ENCODE peak calls at places on chromosomes 7 and 10, in six cellular contexts. One of them, this sample, is unnamed. For H3K27me3, the result is how much of the 10 kb centered on the place peaks cover.

GRCh38 chr10:129107525-129107924 is 359.5 kb upstream of the MGMT start:
- DNase-seq in mammary epithelial cell: no peak
- DNase-seq in tibial artery: no peak
- DNase-seq in Panc1: no peak
- DNase-seq in right lobe of liver: no peak
- DNase-seq in breast epithelium: no peak
- DNase-seq in this sample: no peak

GRCh38 chr10:61990761-61991135 is 89.2 kb downstream of the ARID5B start:
- DNase-seq in mammary epithelial cell: no peak
- DNase-seq in tibial artery: no peak
- DNase-seq in Panc1: no peak
- DNase-seq in right lobe of liver: no peak
- DNase-seq in breast epithelium: no peak
- DNase-seq in this sample: no peak

GRCh38 chr10:8617792-8618191 is 563.3 kb downstream of the GATA3 start:
- DNase-seq in mammary epithelial cell: peak
- DNase-seq in tibial artery: no peak
- DNase-seq in Panc1: no peak
- DNase-seq in right lobe of liver: no peak
- DNase-seq in breast epithelium: no peak
- DNase-seq in this sample: no peak

GRCh38 chr7:92797284-92797683 is 39.1 kb downstream of the CDK6 start:
- DNase-seq in mammary epithelial cell: no peak
- DNase-seq in tibial artery: no peak
- DNase-seq in Panc1: no peak
- DNase-seq in right lobe of liver: no peak
- DNase-seq in breast epithelium: no peak
- DNase-seq in this sample: no peak

GRCh38 chr7:55569797-55570196 is 2.5 kb downstream of the VOPP1 start:
- DNase-seq in mammary epithelial cell: no peak
- DNase-seq in tibial artery: no peak
- DNase-seq in Panc1: no peak
- DNase-seq in right lobe of liver: no peak
- DNase-seq in breast epithelium: no peak
- DNase-seq in this sample: no peak

GRCh38 chr7:18993933-18994668 is 123.3 kb downstream of the TWIST1 start:
- DNase-seq in mammary epithelial cell: no peak
- DNase-seq in tibial artery: no peak
- DNase-seq in Panc1: no peak
- DNase-seq in right lobe of liver: no peak
- DNase-seq in breast epithelium: no peak
- DNase-seq in this sample: no peak

GRCh38 chr10:34403512-34403911 is 411.6 kb downstream of the PARD3 start:
- DNase-seq in mammary epithelial cell: peak
- DNase-seq in tibial artery: no peak
- DNase-seq in Panc1: no peak
- DNase-seq in right lobe of liver: no peak
- DNase-seq in breast epithelium: no peak
- DNase-seq in this sample: no peak

GRCh38 chr7:152051968-152052367 is 26.5 kb downstream of the GALNT11 start:
- DNase-seq in mammary epithelial cell: no peak
- DNase-seq in tibial artery: no peak
- DNase-seq in Panc1: no peak
- DNase-seq in right lobe of liver: no peak
- DNase-seq in breast epithelium: no peak
- DNase-seq in this sample: no peak

GRCh38 chr7:50869108-50869716 is 86.5 kb upstream of the GRB10 start:
- DNase-seq in mammary epithelial cell: peak
- DNase-seq in tibial artery: no peak
- DNase-seq in Panc1: peak
- DNase-seq in right lobe of liver: no peak
- DNase-seq in breast epithelium: no peak
- DNase-seq in this sample: no peak

GRCh38 chr7:106588576-106589494 is 72.1 kb downstream of the CCDC71L start:
- DNase-seq in mammary epithelial cell: no peak
- DNase-seq in tibial artery: no peak
- DNase-seq in Panc1: no peak
- DNase-seq in right lobe of liver: no peak
- DNase-seq in breast epithelium: no peak
- DNase-seq in this sample: no peak

GRCh38 chr7:66304536-66304935 is 99.4 kb downstream of the TPST1 start:
- DNase-seq in mammary epithelial cell: no peak
- DNase-seq in tibial artery: no peak
- DNase-seq in Panc1: no peak
- DNase-seq in right lobe of liver: no peak
- DNase-seq in breast epithelium: no peak
- DNase-seq in this sample: no peak

GRCh38 chr10:120184547-120185337 is 272.3 kb upstream of the PLPP4 start:
- DNase-seq in mammary epithelial cell: no peak
- DNase-seq in tibial artery: no peak
- DNase-seq in Panc1: no peak
- DNase-seq in right lobe of liver: no peak
- DNase-seq in breast epithelium: no peak
- DNase-seq in this sample: no peak

GRCh38 chr10:3460420-3461128 is 288.0 kb upstream of the PITRM1 start:
- DNase-seq in mammary epithelial cell: no peak
- DNase-seq in tibial artery: no peak
- DNase-seq in Panc1: no peak
- DNase-seq in right lobe of liver: no peak
- DNase-seq in breast epithelium: no peak
- DNase-seq in this sample: no peak

GRCh38 chr7:102992820-102993531 is 80.2 kb downstream of the LRRC17 start:
- DNase-seq in mammary epithelial cell: peak
- DNase-seq in tibial artery: no peak
- DNase-seq in Panc1: peak
- DNase-seq in right lobe of liver: no peak
- DNase-seq in breast epithelium: no peak
- DNase-seq in this sample: no peak

GRCh38 chr7:1144269-1144771 is 15.7 kb downstream of the ZFAND2A start:
- DNase-seq in mammary epithelial cell: peak
- DNase-seq in tibial artery: peak
- DNase-seq in Panc1: no peak
- DNase-seq in right lobe of liver: peak
- DNase-seq in breast epithelium: no peak
- DNase-seq in this sample: no peak

GRCh38 chr10:48947690-48948418 is 8.2 kb upstream of the LRRC18 start:
- DNase-seq in mammary epithelial cell: no peak
- DNase-seq in tibial artery: peak
- DNase-seq in Panc1: no peak
- DNase-seq in right lobe of liver: no peak
- DNase-seq in breast epithelium: no peak
- DNase-seq in this sample: no peak

GRCh38 chr7:41826641-41827040 is 123.8 kb upstream of the INHBA start:
- DNase-seq in mammary epithelial cell: no peak
- DNase-seq in tibial artery: no peak
- DNase-seq in Panc1: no peak
- DNase-seq in right lobe of liver: no peak
- DNase-seq in breast epithelium: no peak
- DNase-seq in this sample: no peak

GRCh38 chr10:119025776-119026175 is 3.7 kb upstream of the NANOS1 start:
- DNase-seq in mammary epithelial cell: no peak
- DNase-seq in tibial artery: peak
- DNase-seq in Panc1: no peak
- DNase-seq in right lobe of liver: peak
- DNase-seq in breast epithelium: no peak
- DNase-seq in this sample: no peak

GRCh38 chr10:37975407-37975991 is 948 bp downstream of the ZNF25 start:
- DNase-seq in mammary epithelial cell: peak
- DNase-seq in tibial artery: no peak
- DNase-seq in Panc1: no peak
- DNase-seq in right lobe of liver: no peak
- DNase-seq in breast epithelium: no peak
- DNase-seq in this sample: no peak

GRCh38 chr10:18308600-18308999 is 168.4 kb downstream of the CACNB2 start:
- DNase-seq in mammary epithelial cell: no peak
- DNase-seq in tibial artery: peak
- DNase-seq in Panc1: no peak
- DNase-seq in right lobe of liver: no peak
- DNase-seq in breast epithelium: no peak
- DNase-seq in this sample: no peak

GRCh38 chr10:18313626-18314025 is 173.4 kb downstream of the CACNB2 start:
- DNase-seq in mammary epithelial cell: no peak
- DNase-seq in tibial artery: no peak
- DNase-seq in Panc1: no peak
- DNase-seq in right lobe of liver: no peak
- DNase-seq in breast epithelium: no peak
- DNase-seq in this sample: no peak

GRCh38 chr10:18310761-18311160 is 170.5 kb downstream of the CACNB2 start:
- DNase-seq in mammary epithelial cell: no peak
- DNase-seq in tibial artery: no peak
- DNase-seq in Panc1: no peak
- DNase-seq in right lobe of liver: no peak
- DNase-seq in breast epithelium: no peak
- DNase-seq in this sample: no peak

GRCh38 chr10:18312385-18313145 is 172.3 kb downstream of the CACNB2 start:
- DNase-seq in mammary epithelial cell: peak
- DNase-seq in tibial artery: no peak
- DNase-seq in Panc1: no peak
- DNase-seq in right lobe of liver: no peak
- DNase-seq in breast epithelium: no peak
- DNase-seq in this sample: no peak

GRCh38 chr10:18313146-18313542 is 172.9 kb downstream of the CACNB2 start:
- DNase-seq in mammary epithelial cell: no peak
- DNase-seq in tibial artery: no peak
- DNase-seq in Panc1: no peak
- DNase-seq in right lobe of liver: no peak
- DNase-seq in breast epithelium: no peak
- DNase-seq in this sample: no peak
- H3K27ac ChIP-seq in mammary epithelial cell: no peak
- H3K27ac ChIP-seq in tibial artery: peak
- H3K27ac ChIP-seq in Panc1: no peak
- H3K27ac ChIP-seq in right lobe of liver: peak
- H3K27ac ChIP-seq in breast epithelium: no peak
- H3K27ac ChIP-seq in this sample: no peak

GRCh38 chr10:58817499-58817898 is 304.8 kb downstream of the BICC1 start:
- DNase-seq in mammary epithelial cell: no peak
- DNase-seq in tibial artery: no peak
- DNase-seq in Panc1: no peak
- DNase-seq in right lobe of liver: peak
- DNase-seq in breast epithelium: no peak
- DNase-seq in this sample: no peak

GRCh38 chr10:58823983-58824382 is 311.3 kb downstream of the BICC1 start:
- DNase-seq in mammary epithelial cell: no peak
- DNase-seq in tibial artery: no peak
- DNase-seq in Panc1: no peak
- DNase-seq in right lobe of liver: peak
- DNase-seq in breast epithelium: no peak
- DNase-seq in this sample: no peak

GRCh38 chr10:58820386-58820785 is 307.7 kb downstream of the BICC1 start:
- DNase-seq in mammary epithelial cell: no peak
- DNase-seq in tibial artery: no peak
- DNase-seq in Panc1: no peak
- DNase-seq in right lobe of liver: no peak
- DNase-seq in breast epithelium: no peak
- DNase-seq in this sample: no peak

GRCh38 chr10:58820862-58821559 is 308.3 kb downstream of the BICC1 start:
- DNase-seq in mammary epithelial cell: peak
- DNase-seq in tibial artery: no peak
- DNase-seq in Panc1: no peak
- DNase-seq in right lobe of liver: no peak
- DNase-seq in breast epithelium: no peak
- DNase-seq in this sample: no peak

GRCh38 chr10:58818889-58819288 is 306.2 kb downstream of the BICC1 start:
- DNase-seq in mammary epithelial cell: peak
- DNase-seq in tibial artery: no peak
- DNase-seq in Panc1: no peak
- DNase-seq in right lobe of liver: no peak
- DNase-seq in breast epithelium: no peak
- DNase-seq in this sample: no peak
- TF ChIP-seq CTCF in mammary epithelial cell: no peak
- TF ChIP-seq CTCF in tibial artery: no peak
- TF ChIP-seq CTCF in Panc1: no peak
- TF ChIP-seq CTCF in right lobe of liver: peak
- TF ChIP-seq CTCF in breast epithelium: no peak
- TF ChIP-seq CTCF in this sample: no peak

GRCh38 chr7:100965723-100966541 is 3.4 kb upstream of the MUC12 start:
- DNase-seq in mammary epithelial cell: peak
- DNase-seq in tibial artery: peak
- DNase-seq in Panc1: no peak
- DNase-seq in right lobe of liver: peak
- DNase-seq in breast epithelium: peak
- DNase-seq in this sample: peak

GRCh38 chr7:100967292-100967863 is 2.0 kb upstream of the MUC12 start:
- DNase-seq in mammary epithelial cell: no peak
- DNase-seq in tibial artery: no peak
- DNase-seq in Panc1: no peak
- DNase-seq in right lobe of liver: no peak
- DNase-seq in breast epithelium: no peak
- DNase-seq in this sample: no peak

GRCh38 chr7:100968031-100968430 is 1.3 kb upstream of the MUC12 start:
- DNase-seq in mammary epithelial cell: no peak
- DNase-seq in tibial artery: no peak
- DNase-seq in Panc1: no peak
- DNase-seq in right lobe of liver: no peak
- DNase-seq in breast epithelium: no peak
- DNase-seq in this sample: no peak

GRCh38 chr7:100965051-100965722 is 4.2 kb upstream of the MUC12 start:
- DNase-seq in mammary epithelial cell: no peak
- DNase-seq in tibial artery: no peak
- DNase-seq in Panc1: no peak
- DNase-seq in right lobe of liver: no peak
- DNase-seq in breast epithelium: no peak
- DNase-seq in this sample: no peak

DNA sequence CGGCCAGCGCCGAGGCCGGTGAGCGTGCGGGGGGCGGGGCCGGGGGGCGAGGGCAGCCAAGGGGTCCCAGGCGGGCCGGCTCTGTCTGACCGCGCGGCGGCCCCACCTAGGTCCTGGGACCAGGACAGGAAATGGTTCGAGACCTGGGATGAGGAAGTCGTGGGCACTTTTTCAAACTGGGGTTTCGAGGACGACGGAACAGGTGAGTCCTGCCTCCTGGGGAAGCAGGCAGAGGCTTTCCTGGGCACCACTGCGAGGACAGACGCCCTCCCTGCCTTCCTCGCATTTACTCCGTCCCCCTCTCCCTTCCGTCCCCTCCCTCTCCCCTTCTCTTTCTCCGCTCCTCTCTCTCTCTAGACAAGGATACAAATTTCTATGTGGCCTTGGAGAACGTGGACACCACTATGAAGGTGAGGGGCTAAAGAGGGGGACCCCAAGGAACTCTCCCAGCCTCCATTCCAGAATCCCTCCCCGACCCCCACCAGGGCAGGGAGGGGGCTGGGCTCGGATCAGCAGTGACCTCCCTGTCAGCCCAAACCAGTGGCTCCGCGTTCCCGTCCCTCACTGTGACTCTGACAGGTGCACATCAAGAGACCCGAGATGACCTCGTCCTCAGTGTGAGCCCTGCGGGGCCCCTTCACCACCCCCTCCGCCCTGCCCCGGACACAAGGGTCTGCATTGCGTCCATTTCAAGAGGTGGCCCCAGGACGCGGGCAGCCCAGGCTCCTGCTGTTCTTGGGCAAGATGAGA is 2.6 kb upstream of the MUC12 start:
- DNase-seq in mammary epithelial cell: no peak
- DNase-seq in tibial artery: no peak
- DNase-seq in Panc1: no peak
- DNase-seq in right lobe of liver: peak
- DNase-seq in breast epithelium: no peak
- DNase-seq in this sample: no peak
- H3K27me3 ChIP-seq in mammary epithelial cell: under half
- H3K27me3 ChIP-seq in tibial artery: half or more
- H3K27me3 ChIP-seq in Panc1: under half
- H3K27me3 ChIP-seq in right lobe of liver: under half
- H3K27me3 ChIP-seq in breast epithelium: half or more
- H3K27me3 ChIP-seq in this sample: under half

GRCh38 chr7:36103837-36104561 is 49.1 kb upstream of the EEPD1 start:
- DNase-seq in mammary epithelial cell: no peak
- DNase-seq in tibial artery: no peak
- DNase-seq in Panc1: no peak
- DNase-seq in right lobe of liver: no peak
- DNase-seq in breast epithelium: no peak
- DNase-seq in this sample: no peak
- H3K27ac ChIP-seq in mammary epithelial cell: no peak
- H3K27ac ChIP-seq in tibial artery: no peak
- H3K27ac ChIP-seq in Panc1: no peak
- H3K27ac ChIP-seq in right lobe of liver: no peak
- H3K27ac ChIP-seq in breast epithelium: no peak
- H3K27ac ChIP-seq in this sample: no peak

This sample was measured in CD4-positive, alpha-beta T cell.